ENCODE peak calls at places on chromosomes 16 and 17, in six cellular contexts. L, S, D, C, G and Z are unnamed samples.

GRCh38 chr16:31427441-31428276 is 501 bp downstream of the COX6A2 start:
- DNase-seq in G (peak), C (peak), L (peak), D (peak), S (peak), Z (peak)

GRCh38 chr16:3578610-3579551 is 1.7 kb upstream of the NLRC3 start:
- DNase-seq in C (no peak), G (no peak), S (no peak), L (no peak), D (no peak), Z (no peak)

GRCh38 chr17:15469260-15469659 is 1.8 kb upstream of the CDRT4 start:
- DNase-seq in S (no peak), D (no peak), G (peak), C (no peak), L (peak), Z (peak)

GRCh38 chr17:70041061-70041460 is 34.0 kb upstream of the KCNJ16 start:
- DNase-seq in S (no peak), G (no peak), C (no peak), D (no peak), L (no peak), Z (no peak)

GRCh38 chr17:21113106-21113690 is 13.6 kb upstream of the DHRS7B start:
- DNase-seq in L (no peak), C (no peak), G (no peak), S (no peak), D (no peak), Z (no peak)

GRCh38 chr17:16287563-16288027 is 65.7 kb downstream of the CENPV start:
- DNase-seq in C (peak), G (no peak), S (no peak), L (peak), D (peak), Z (peak)

GRCh38 chr16:13983625-13984024 is 63.7 kb downstream of the ERCC4 start:
- DNase-seq in S (no peak), G (no peak), L (no peak), C (no peak), D (no peak), Z (no peak)

GRCh38 chr16:49282690-49283375 is 1.2 kb upstream of the CBLN1 start:
- DNase-seq in D (no peak), C (no peak), L (no peak), S (peak), G (no peak), Z (peak)

GRCh38 chr17:56948491-56948890 is 12.4 kb downstream of the COIL start:
- DNase-seq in S (no peak), C (no peak), G (no peak), L (no peak), D (peak), Z (no peak)

GRCh38 chr17:48054238-48055185 is 6.4 kb downstream of the NFE2L1 start:
- DNase-seq in L (peak), D (peak), S (peak), C (peak), G (peak), Z (peak)

GRCh38 chr16:49969356-49970030 is 55.5 kb upstream of the CNEP1R1 start:
- DNase-seq in D (no peak), C (no peak), S (no peak), G (no peak), L (peak), Z (no peak)

GRCh38 chr17:39175695-39176093 is 9.7 kb upstream of the ARL5C start:
- DNase-seq in S (no peak), L (no peak), D (no peak), C (no peak), G (peak), Z (no peak)

GRCh38 chr17:50218771-50219315 is 17.4 kb upstream of the COL1A1 start:
- DNase-seq in D (peak), C (peak), L (peak), S (no peak), G (no peak), Z (peak)

GRCh38 chr17:16215965-16216316 is 607 bp upstream of the NCOR1 start:
- DNase-seq in L (no peak), C (no peak), S (no peak), G (no peak), D (peak), Z (no peak)

GRCh38 chr16:73053379-73054130 is 5.6 kb upstream of the ZFHX3 start:
- DNase-seq in G (no peak), C (no peak), D (no peak), L (peak), S (no peak), Z (peak)

GRCh38 chr17:71110326-71110725 is 941.0 kb downstream of the KCNJ2 start:
- DNase-seq in S (no peak), G (no peak), C (no peak), L (no peak), D (peak), Z (no peak)

GRCh38 chr16:29804455-29805231 is 1.7 kb upstream of the MAZ start:
- DNase-seq in S (peak), C (peak), G (peak), D (peak), L (no peak), Z (peak)

GRCh38 chr16:85008267-85008666 is 3.1 kb downstream of the ZDHHC7 start:
- DNase-seq in L (no peak), C (no peak), G (no peak), S (no peak), D (no peak), Z (no peak)
- H3K4me3 ChIP-seq in L (no peak), C (no peak), G (no peak), S (no peak), D (no peak), Z (no peak)

GRCh38 chr16:12536412-12536746 is 267.3 kb downstream of the CPPED1 start:
- DNase-seq in L (no peak), D (no peak), G (no peak), C (no peak), S (no peak), Z (no peak)
- TF ChIP-seq CTCF in L (no peak), D (no peak), G (no peak), C (no peak), S (no peak), Z (no peak)

DNA sequence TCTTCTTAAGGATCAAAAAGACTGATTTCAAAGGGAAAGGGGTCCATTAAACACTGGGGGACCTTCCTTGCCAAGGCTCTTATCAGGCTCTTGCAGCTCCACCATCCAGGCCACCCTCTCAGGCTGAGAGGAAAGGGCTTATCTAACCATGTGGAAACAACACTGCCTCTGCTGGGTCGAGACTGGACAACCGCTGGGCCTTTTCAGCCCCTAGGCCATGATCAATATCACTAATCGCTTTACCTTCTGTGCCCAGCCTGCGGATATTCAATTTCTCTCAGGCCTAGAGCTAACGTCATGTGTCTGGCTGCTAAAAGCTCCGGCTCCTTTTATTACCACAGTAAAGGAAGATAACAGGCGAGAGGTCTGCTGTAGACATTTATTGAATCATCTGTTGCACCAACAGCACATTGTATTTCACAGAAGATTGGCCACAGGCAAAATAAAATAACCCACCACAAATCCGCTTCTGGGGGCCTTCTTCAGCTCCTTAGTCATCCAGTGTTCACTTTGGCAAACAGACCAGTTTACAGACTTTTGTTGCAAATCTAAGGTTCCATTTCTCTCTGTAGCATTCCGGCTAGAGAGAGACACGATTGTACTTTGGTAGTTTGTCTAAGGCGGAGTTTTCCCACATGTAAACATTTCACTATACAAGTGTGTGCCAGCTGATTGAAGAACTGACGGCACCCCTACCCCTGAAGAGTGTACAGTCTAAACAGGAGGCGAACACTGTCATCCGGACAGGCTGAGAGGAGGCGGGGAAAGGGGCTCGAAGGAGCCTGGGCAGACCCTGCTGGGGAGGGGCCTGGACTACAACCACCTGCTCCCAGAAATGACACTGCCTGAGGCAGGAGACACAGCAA is 13.9 kb downstream of the CYB561 start:
- DNase-seq in D (no peak), L (peak), G (no peak), C (no peak), S (peak), Z (peak)
- H3K4me3 ChIP-seq in D (no peak), L (no peak), G (no peak), C (no peak), S (no peak), Z (no peak)

DNA sequence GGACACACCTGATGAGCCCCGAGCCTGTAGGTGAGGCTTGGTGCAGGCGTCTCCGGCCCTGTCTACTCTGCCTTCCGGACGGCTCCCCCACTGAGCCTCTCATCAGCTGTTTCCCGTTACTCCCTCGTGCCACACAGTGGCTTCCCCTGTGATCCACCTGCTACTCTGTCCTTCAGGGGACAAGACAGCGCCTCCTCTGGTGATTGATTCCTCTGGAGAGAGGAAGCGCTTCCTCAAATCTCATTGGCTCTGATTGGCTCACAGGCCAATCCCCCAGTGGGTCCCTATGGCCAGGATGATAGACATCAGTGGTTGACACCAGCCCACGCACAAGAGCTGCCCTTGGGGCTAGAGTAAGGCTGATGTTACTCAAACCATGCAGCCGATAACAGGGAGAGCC is 24.0 kb downstream of the RNF213 start:
- DNase-seq in C (no peak), L (no peak), G (no peak), D (no peak), S (no peak), Z (no peak)
- TF ChIP-seq CTCF in C (no peak), L (no peak), G (no peak), D (no peak), S (no peak), Z (no peak)

DNA sequence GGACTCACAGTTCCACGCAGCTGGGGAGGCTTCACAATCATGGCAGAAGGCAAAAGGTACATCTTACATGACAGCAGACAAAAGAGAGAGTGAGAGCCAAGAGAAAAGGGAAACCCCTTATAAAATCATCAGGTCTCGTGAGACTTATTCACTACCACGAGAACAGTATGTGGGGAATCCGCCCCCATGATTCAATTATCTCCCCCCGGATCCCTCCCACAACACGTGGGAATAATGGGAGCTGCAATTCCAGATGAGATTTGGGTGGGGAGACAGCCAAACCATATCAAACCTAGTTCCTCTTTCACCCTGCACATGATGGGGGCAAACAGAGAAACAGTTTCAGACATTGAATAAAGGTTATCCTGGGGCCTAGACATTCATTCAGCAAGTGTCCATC is 32.2 kb upstream of the IRX6 start:
- DNase-seq in S (no peak), G (no peak), C (no peak), L (no peak), D (no peak), Z (no peak)
- H3K4me3 ChIP-seq in S (no peak), G (no peak), C (no peak), L (no peak), D (no peak), Z (no peak)